ENCODE peak calls at places on chromosomes 16 and 17, in ten cellular contexts. One of them, this sample, is unnamed.

GRCh38 chr16:23706439-23706838 is 6.6 kb downstream of the ERN2 start:
- DNase-seq in transverse colon: no peak
- DNase-seq in aorta: no peak
- DNase-seq in suprapubic skin: no peak
- DNase-seq in AG04450: no peak
- DNase-seq in caudate nucleus: no peak
- DNase-seq in CD4-positive, alpha-beta T cell: no peak
- DNase-seq in effector memory CD4-positive, alpha-beta T cell: no peak
- DNase-seq in left ventricle myocardium inferior: no peak
- DNase-seq in SK-N-SH: no peak
- DNase-seq in this sample: no peak

GRCh38 chr17:34852614-34853013 is 108.6 kb downstream of the CCT6B start:
- DNase-seq in transverse colon: no peak
- DNase-seq in aorta: no peak
- DNase-seq in suprapubic skin: no peak
- DNase-seq in AG04450: no peak
- DNase-seq in caudate nucleus: no peak
- DNase-seq in CD4-positive, alpha-beta T cell: no peak
- DNase-seq in effector memory CD4-positive, alpha-beta T cell: no peak
- DNase-seq in left ventricle myocardium inferior: no peak
- DNase-seq in SK-N-SH: no peak
- DNase-seq in this sample: no peak

GRCh38 chr16:17117906-17118577 is 352.7 kb downstream of the XYLT1 start:
- DNase-seq in transverse colon: no peak
- DNase-seq in aorta: no peak
- DNase-seq in suprapubic skin: no peak
- DNase-seq in AG04450: no peak
- DNase-seq in caudate nucleus: no peak
- DNase-seq in CD4-positive, alpha-beta T cell: no peak
- DNase-seq in effector memory CD4-positive, alpha-beta T cell: no peak
- DNase-seq in left ventricle myocardium inferior: no peak
- DNase-seq in SK-N-SH: no peak
- DNase-seq in this sample: no peak

GRCh38 chr16:15506441-15506840 is 72.1 kb downstream of the BMERB1 start:
- DNase-seq in transverse colon: no peak
- DNase-seq in aorta: no peak
- DNase-seq in suprapubic skin: no peak
- DNase-seq in AG04450: no peak
- DNase-seq in caudate nucleus: no peak
- DNase-seq in CD4-positive, alpha-beta T cell: no peak
- DNase-seq in effector memory CD4-positive, alpha-beta T cell: no peak
- DNase-seq in left ventricle myocardium inferior: no peak
- DNase-seq in SK-N-SH: no peak
- DNase-seq in this sample: no peak

GRCh38 chr17:42536048-42536371 is at the start of gene NAGLU:
- DNase-seq in transverse colon: peak
- DNase-seq in aorta: peak
- DNase-seq in suprapubic skin: peak
- DNase-seq in AG04450: no peak
- DNase-seq in caudate nucleus: peak
- DNase-seq in CD4-positive, alpha-beta T cell: peak
- DNase-seq in effector memory CD4-positive, alpha-beta T cell: peak
- DNase-seq in left ventricle myocardium inferior: peak
- DNase-seq in SK-N-SH: peak
- DNase-seq in this sample: peak

GRCh38 chr16:70689035-70689969 is 3.4 kb upstream of the MTSS2 start:
- DNase-seq in transverse colon: peak
- DNase-seq in aorta: peak
- DNase-seq in suprapubic skin: no peak
- DNase-seq in AG04450: no peak
- DNase-seq in caudate nucleus: no peak
- DNase-seq in CD4-positive, alpha-beta T cell: no peak
- DNase-seq in effector memory CD4-positive, alpha-beta T cell: no peak
- DNase-seq in left ventricle myocardium inferior: peak
- DNase-seq in SK-N-SH: no peak
- DNase-seq in this sample: peak

GRCh38 chr16:77171750-77172635 is 19.0 kb upstream of the MON1B start:
- DNase-seq in transverse colon: no peak
- DNase-seq in aorta: no peak
- DNase-seq in suprapubic skin: no peak
- DNase-seq in AG04450: peak
- DNase-seq in caudate nucleus: no peak
- DNase-seq in CD4-positive, alpha-beta T cell: no peak
- DNase-seq in effector memory CD4-positive, alpha-beta T cell: no peak
- DNase-seq in left ventricle myocardium inferior: no peak
- DNase-seq in SK-N-SH: peak
- DNase-seq in this sample: no peak

GRCh38 chr16:51061355-51061754 is 89.7 kb downstream of the SALL1 start:
- DNase-seq in transverse colon: no peak
- DNase-seq in aorta: no peak
- DNase-seq in suprapubic skin: no peak
- DNase-seq in AG04450: no peak
- DNase-seq in caudate nucleus: no peak
- DNase-seq in CD4-positive, alpha-beta T cell: no peak
- DNase-seq in effector memory CD4-positive, alpha-beta T cell: no peak
- DNase-seq in left ventricle myocardium inferior: no peak
- DNase-seq in SK-N-SH: no peak
- DNase-seq in this sample: no peak

DNA sequence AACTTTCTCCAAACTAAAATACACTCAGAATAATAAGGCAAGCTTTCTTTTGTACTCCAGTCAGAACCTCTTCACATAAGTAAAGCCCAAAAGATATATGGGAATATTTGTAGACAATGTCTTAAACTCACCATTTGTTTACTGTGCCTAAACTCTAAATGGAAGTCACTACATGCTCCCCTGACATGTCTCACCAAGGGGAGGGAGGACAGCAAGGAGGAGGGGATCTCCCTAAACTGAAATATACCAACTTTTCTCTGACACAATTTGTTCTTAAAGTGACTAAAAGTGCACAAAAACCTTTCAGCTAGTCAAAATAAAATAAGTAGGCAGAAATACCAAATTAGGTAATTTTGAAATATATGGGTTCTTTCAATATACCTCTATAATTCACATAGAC is 38.5 kb downstream of the GRB7 start:
- DNase-seq in transverse colon: no peak
- DNase-seq in aorta: no peak
- DNase-seq in suprapubic skin: no peak
- DNase-seq in AG04450: no peak
- DNase-seq in caudate nucleus: no peak
- DNase-seq in CD4-positive, alpha-beta T cell: no peak
- DNase-seq in effector memory CD4-positive, alpha-beta T cell: no peak
- DNase-seq in left ventricle myocardium inferior: no peak
- DNase-seq in SK-N-SH: no peak
- DNase-seq in this sample: no peak
- H3K27ac ChIP-seq in transverse colon: peak
- H3K27ac ChIP-seq in aorta: no peak
- H3K27ac ChIP-seq in suprapubic skin: no peak
- H3K27ac ChIP-seq in AG04450: no peak
- H3K27ac ChIP-seq in caudate nucleus: no peak
- H3K27ac ChIP-seq in CD4-positive, alpha-beta T cell: peak
- H3K27ac ChIP-seq in effector memory CD4-positive, alpha-beta T cell: peak
- H3K27ac ChIP-seq in left ventricle myocardium inferior: no peak
- H3K27ac ChIP-seq in SK-N-SH: no peak
- H3K27ac ChIP-seq in this sample: no peak

DNA sequence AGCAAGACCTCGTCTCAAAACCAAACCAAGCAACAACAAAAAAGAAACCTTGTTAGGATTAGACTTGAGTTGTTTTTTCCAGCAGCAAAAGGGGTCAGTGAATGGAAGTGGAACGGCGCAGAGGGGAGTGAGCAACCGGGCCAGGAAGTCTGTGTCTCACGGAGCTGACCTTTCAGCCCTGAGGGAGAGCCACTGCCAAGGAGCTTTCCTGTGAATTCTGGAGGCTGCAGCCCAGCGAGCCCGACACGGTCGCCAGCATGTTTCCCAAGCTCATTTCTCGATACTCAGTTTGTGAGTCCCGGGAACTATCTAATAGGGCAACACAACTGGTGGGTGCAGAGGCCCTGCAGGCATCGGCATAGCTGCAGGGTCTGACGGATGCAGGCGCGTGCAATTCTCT is 19.6 kb downstream of the TELO2 start:
- DNase-seq in transverse colon: no peak
- DNase-seq in aorta: no peak
- DNase-seq in suprapubic skin: no peak
- DNase-seq in AG04450: no peak
- DNase-seq in caudate nucleus: no peak
- DNase-seq in CD4-positive, alpha-beta T cell: no peak
- DNase-seq in effector memory CD4-positive, alpha-beta T cell: no peak
- DNase-seq in left ventricle myocardium inferior: no peak
- DNase-seq in SK-N-SH: no peak
- DNase-seq in this sample: no peak
- H3K27ac ChIP-seq in transverse colon: no peak
- H3K27ac ChIP-seq in aorta: no peak
- H3K27ac ChIP-seq in suprapubic skin: no peak
- H3K27ac ChIP-seq in AG04450: no peak
- H3K27ac ChIP-seq in caudate nucleus: peak
- H3K27ac ChIP-seq in CD4-positive, alpha-beta T cell: no peak
- H3K27ac ChIP-seq in effector memory CD4-positive, alpha-beta T cell: no peak
- H3K27ac ChIP-seq in left ventricle myocardium inferior: peak
- H3K27ac ChIP-seq in SK-N-SH: no peak
- H3K27ac ChIP-seq in this sample: peak

GRCh38 chr17:1374426-1375177 is 25.4 kb downstream of the YWHAE start:
- DNase-seq in transverse colon: no peak
- DNase-seq in aorta: no peak
- DNase-seq in suprapubic skin: no peak
- DNase-seq in AG04450: no peak
- DNase-seq in caudate nucleus: no peak
- DNase-seq in CD4-positive, alpha-beta T cell: no peak
- DNase-seq in effector memory CD4-positive, alpha-beta T cell: no peak
- DNase-seq in left ventricle myocardium inferior: no peak
- DNase-seq in SK-N-SH: no peak
- DNase-seq in this sample: no peak

GRCh38 chr17:1373710-1374237 is 26.2 kb downstream of the YWHAE start:
- DNase-seq in transverse colon: no peak
- DNase-seq in aorta: no peak
- DNase-seq in suprapubic skin: no peak
- DNase-seq in AG04450: no peak
- DNase-seq in caudate nucleus: no peak
- DNase-seq in CD4-positive, alpha-beta T cell: no peak
- DNase-seq in effector memory CD4-positive, alpha-beta T cell: no peak
- DNase-seq in left ventricle myocardium inferior: no peak
- DNase-seq in SK-N-SH: no peak
- DNase-seq in this sample: no peak

GRCh38 chr17:1377334-1377733 is 22.7 kb downstream of the YWHAE start:
- DNase-seq in transverse colon: no peak
- DNase-seq in aorta: no peak
- DNase-seq in suprapubic skin: no peak
- DNase-seq in AG04450: no peak
- DNase-seq in caudate nucleus: no peak
- DNase-seq in CD4-positive, alpha-beta T cell: no peak
- DNase-seq in effector memory CD4-positive, alpha-beta T cell: no peak
- DNase-seq in left ventricle myocardium inferior: no peak
- DNase-seq in SK-N-SH: no peak
- DNase-seq in this sample: no peak

GRCh38 chr17:1375615-1376014 is 24.4 kb downstream of the YWHAE start:
- DNase-seq in transverse colon: no peak
- DNase-seq in aorta: no peak
- DNase-seq in suprapubic skin: no peak
- DNase-seq in AG04450: no peak
- DNase-seq in caudate nucleus: no peak
- DNase-seq in CD4-positive, alpha-beta T cell: no peak
- DNase-seq in effector memory CD4-positive, alpha-beta T cell: no peak
- DNase-seq in left ventricle myocardium inferior: no peak
- DNase-seq in SK-N-SH: no peak
- DNase-seq in this sample: no peak

DNA sequence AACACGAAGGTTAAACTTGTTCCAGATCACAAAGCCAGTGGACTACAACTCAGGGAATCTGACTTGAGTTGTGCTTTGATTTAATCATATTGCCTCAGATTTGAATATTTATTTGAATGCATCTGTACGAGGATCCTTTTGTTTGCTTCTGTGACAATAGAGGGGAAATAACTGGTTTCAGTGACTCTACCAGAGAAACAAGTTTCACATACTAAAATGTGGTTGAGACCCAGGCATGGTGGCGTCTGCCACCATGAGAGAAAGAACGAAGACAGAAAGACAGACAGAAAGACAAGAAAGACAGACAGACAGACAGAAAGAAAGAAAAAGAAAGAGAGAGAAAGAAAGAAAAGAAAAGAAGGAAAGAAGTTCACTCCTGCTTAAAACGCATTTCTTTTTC is 24.0 kb downstream of the YWHAE start:
- DNase-seq in transverse colon: no peak
- DNase-seq in aorta: no peak
- DNase-seq in suprapubic skin: no peak
- DNase-seq in AG04450: no peak
- DNase-seq in caudate nucleus: no peak
- DNase-seq in CD4-positive, alpha-beta T cell: no peak
- DNase-seq in effector memory CD4-positive, alpha-beta T cell: no peak
- DNase-seq in left ventricle myocardium inferior: no peak
- DNase-seq in SK-N-SH: no peak
- DNase-seq in this sample: no peak
- H3K27ac ChIP-seq in transverse colon: peak
- H3K27ac ChIP-seq in aorta: no peak
- H3K27ac ChIP-seq in suprapubic skin: no peak
- H3K27ac ChIP-seq in AG04450: no peak
- H3K27ac ChIP-seq in caudate nucleus: no peak
- H3K27ac ChIP-seq in CD4-positive, alpha-beta T cell: peak
- H3K27ac ChIP-seq in effector memory CD4-positive, alpha-beta T cell: peak
- H3K27ac ChIP-seq in left ventricle myocardium inferior: peak
- H3K27ac ChIP-seq in SK-N-SH: no peak
- H3K27ac ChIP-seq in this sample: no peak

GRCh38 chr16:1990336-1991134 is 765 bp downstream of the SYNGR3 start:
- DNase-seq in transverse colon: peak
- DNase-seq in aorta: no peak
- DNase-seq in suprapubic skin: no peak
- DNase-seq in AG04450: no peak
- DNase-seq in caudate nucleus: no peak
- DNase-seq in CD4-positive, alpha-beta T cell: no peak
- DNase-seq in effector memory CD4-positive, alpha-beta T cell: no peak
- DNase-seq in left ventricle myocardium inferior: no peak
- DNase-seq in SK-N-SH: peak
- DNase-seq in this sample: no peak

GRCh38 chr16:1992475-1993292 is 2.9 kb downstream of the SYNGR3 start:
- DNase-seq in transverse colon: no peak
- DNase-seq in aorta: no peak
- DNase-seq in suprapubic skin: no peak
- DNase-seq in AG04450: no peak
- DNase-seq in caudate nucleus: no peak
- DNase-seq in CD4-positive, alpha-beta T cell: no peak
- DNase-seq in effector memory CD4-positive, alpha-beta T cell: peak
- DNase-seq in left ventricle myocardium inferior: no peak
- DNase-seq in SK-N-SH: no peak
- DNase-seq in this sample: no peak

GRCh38 chr16:1989826-1990335 is at the start of gene SYNGR3:
- DNase-seq in transverse colon: no peak
- DNase-seq in aorta: no peak
- DNase-seq in suprapubic skin: no peak
- DNase-seq in AG04450: no peak
- DNase-seq in caudate nucleus: no peak
- DNase-seq in CD4-positive, alpha-beta T cell: no peak
- DNase-seq in effector memory CD4-positive, alpha-beta T cell: no peak
- DNase-seq in left ventricle myocardium inferior: no peak
- DNase-seq in SK-N-SH: peak
- DNase-seq in this sample: no peak

GRCh38 chr16:1991588-1992474 is 2.1 kb downstream of the SYNGR3 start:
- DNase-seq in transverse colon: peak
- DNase-seq in aorta: peak
- DNase-seq in suprapubic skin: peak
- DNase-seq in AG04450: peak
- DNase-seq in caudate nucleus: peak
- DNase-seq in CD4-positive, alpha-beta T cell: peak
- DNase-seq in effector memory CD4-positive, alpha-beta T cell: peak
- DNase-seq in left ventricle myocardium inferior: peak
- DNase-seq in SK-N-SH: peak
- DNase-seq in this sample: peak

DNA sequence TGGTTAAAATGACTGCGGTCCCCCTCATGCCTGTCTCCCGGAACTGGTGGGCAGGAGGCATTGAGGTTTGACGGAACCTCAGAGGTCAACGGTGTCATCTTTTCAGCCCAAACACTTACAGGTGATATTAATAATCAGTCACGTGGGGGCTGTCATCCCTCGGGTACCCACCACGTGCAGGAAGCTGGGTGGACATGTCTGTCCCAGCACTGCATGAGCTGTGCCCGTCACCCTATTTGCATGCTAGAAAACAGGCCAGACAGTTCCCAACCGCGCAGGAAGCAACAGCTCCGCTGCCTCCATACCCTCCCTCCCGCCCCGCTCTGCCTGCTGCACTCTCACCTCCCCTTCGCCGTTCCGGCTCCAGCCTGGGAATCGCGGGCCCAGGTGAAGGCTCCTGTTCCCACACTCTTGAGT is 1.4 kb downstream of the SYNGR3 start:
- DNase-seq in transverse colon: peak
- DNase-seq in aorta: no peak
- DNase-seq in suprapubic skin: no peak
- DNase-seq in AG04450: no peak
- DNase-seq in caudate nucleus: no peak
- DNase-seq in CD4-positive, alpha-beta T cell: no peak
- DNase-seq in effector memory CD4-positive, alpha-beta T cell: peak
- DNase-seq in left ventricle myocardium inferior: no peak
- DNase-seq in SK-N-SH: no peak
- DNase-seq in this sample: no peak
- H3K27ac ChIP-seq in transverse colon: peak
- H3K27ac ChIP-seq in aorta: no peak
- H3K27ac ChIP-seq in suprapubic skin: no peak
- H3K27ac ChIP-seq in AG04450: no peak
- H3K27ac ChIP-seq in caudate nucleus: no peak
- H3K27ac ChIP-seq in CD4-positive, alpha-beta T cell: no peak
- H3K27ac ChIP-seq in effector memory CD4-positive, alpha-beta T cell: peak
- H3K27ac ChIP-seq in left ventricle myocardium inferior: no peak
- H3K27ac ChIP-seq in SK-N-SH: no peak
- H3K27ac ChIP-seq in this sample: no peak

This sample was measured in thyroid gland.